ENCODE peak calls at places on chromosomes 1 and 21, in nine cellular contexts. F is pulmonary artery endothelial cell; B is NCI-H82; M is stimulated activated effector memory CD8-positive, alpha-beta T cell treated with anti-CD3 and anti-CD28 coated beads, Interleukin-12 subunit alpha, Interleukin-12 subunit beta, amount 100 ng/mL, for 72 hours; Q is stimulated activated CD4-positive, alpha-beta T cell treated with anti-CD3 and anti-CD28 coated beads, Interleukin-4, amount 100 ng/mL, for 24 hours; J is fibroblast of lung; R is adrenal gland; A is naive thymus-derived CD4-positive, alpha-beta T cell; S is stimulated activated CD8-positive, alpha-beta memory T cell treated with anti-CD3 and anti-CD28 coated beads, Interleukin-2, amount 100 ng/mL, for 48 hours. O is an unnamed sample.

GRCh38 chr21:30719401-30719800 is 824 bp upstream of the KRTAP21-3 start:
- DNase-seq in F (no peak), B (no peak), M (no peak), Q (no peak), J (peak; percentile 4), R (no peak), A (no peak), S (no peak), O (no peak)

GRCh38 chr1:31588751-31589515 is 12.6 kb downstream of the TINAGL1 start:
- DNase-seq in F (no peak), B (no peak), M (no peak), Q (no peak), J (peak; percentile 40), R (peak; percentile 47), A (no peak), S (no peak), O (no peak)

GRCh38 chr1:27148591-27148990 is 6.3 kb downstream of the SLC9A1 start:
- DNase-seq in F (no peak), B (no peak), M (no peak), Q (no peak), J (no peak), R (no peak), A (no peak), S (no peak), O (no peak)

GRCh38 chr1:2198571-2198970 is 4.0 kb upstream of the FAAP20 start:
- DNase-seq in F (no peak), B (no peak), M (no peak), Q (no peak), J (no peak), R (no peak), A (no peak), S (no peak), O (no peak)

GRCh38 chr1:158145173-158145719 is 35.4 kb upstream of the CD1D start:
- DNase-seq in F (no peak), B (no peak), M (no peak), Q (no peak), J (peak; percentile 24), R (peak; percentile 95), A (no peak), S (no peak), O (no peak)

GRCh38 chr1:66435541-66435940 is 98.4 kb upstream of the SGIP1 start:
- DNase-seq in F (no peak), B (no peak), M (no peak), Q (no peak), J (no peak), R (no peak), A (no peak), S (no peak), O (no peak)

GRCh38 chr1:114510235-114511047 is 562 bp downstream of the TRIM33 start:
- DNase-seq in F (no peak), B (peak; percentile 66), M (peak; percentile 78), Q (peak; percentile 37), J (peak; percentile 47), R (peak; percentile 56), A (no peak), S (no peak), O (no peak)

GRCh38 chr1:11918779-11919519 is 7.3 kb downstream of the KIAA2013 start:
- DNase-seq in F (no peak), B (no peak), M (no peak), Q (no peak), J (peak; percentile 94), R (peak; percentile 84), A (no peak), S (no peak), O (no peak)

GRCh38 chr1:62912028-62912638 is 128.2 kb downstream of the ATG4C start:
- DNase-seq in F (no peak), B (peak; percentile 59), M (no peak), Q (no peak), J (peak; percentile 11), R (peak; percentile 3), A (no peak), S (no peak), O (no peak)

GRCh38 chr21:33244082-33244780 is 14.5 kb downstream of the IFNAR2 start:
- DNase-seq in F (no peak), B (no peak), M (peak; percentile 50), Q (no peak), J (peak; percentile 79), R (no peak), A (no peak), S (no peak), O (peak; percentile 91)

GRCh38 chr1:209617047-209617673 is 33.6 kb downstream of the CAMK1G start:
- DNase-seq in F (no peak), B (no peak), M (no peak), Q (no peak), J (no peak), R (no peak), A (no peak), S (no peak), O (no peak)

GRCh38 chr1:203492486-203493130 is 1.3 kb upstream of the OPTC start:
- DNase-seq in F (no peak), B (no peak), M (no peak), Q (no peak), J (no peak), R (no peak), A (no peak), S (no peak), O (no peak)

O was measured in Jurkat, Clone E6-1.